ENCODE peak calls at places on chromosomes 16 and 17, in eight cellular contexts. L, G, A, D, I, O, H and N are unnamed samples.

GRCh38 chr16:23171234-23171948 is 11.2 kb upstream of the SCNN1G start:
- DNase-seq in O (no peak), G (peak), D (no peak), I (no peak), A (no peak), H (no peak), L (no peak), N (no peak)

GRCh38 chr16:46918905-46919792 is 35.0 kb downstream of the GPT2 start:
- DNase-seq in D (peak), H (no peak), A (peak), G (no peak), L (no peak), I (no peak), O (peak), N (no peak)

GRCh38 chr16:72240949-72241348 is 69.0 kb upstream of the PMFBP1 start:
- DNase-seq in I (no peak), A (no peak), L (no peak), H (no peak), D (no peak), O (no peak), G (no peak), N (no peak)

GRCh38 chr17:49369089-49369488 is 7.0 kb upstream of the ZNF652 start:
- DNase-seq in A (no peak), D (no peak), O (no peak), G (no peak), I (no peak), H (no peak), L (no peak), N (no peak)

GRCh38 chr16:73319747-73320146 is 271.8 kb upstream of the ZFHX3 start:
- DNase-seq in A (peak), O (no peak), I (no peak), L (no peak), D (peak), H (peak), G (no peak), N (no peak)

GRCh38 chr17:45777388-45777787 is 6.7 kb upstream of the CRHR1 start:
- DNase-seq in H (no peak), A (no peak), O (no peak), L (no peak), G (no peak), D (no peak), I (no peak), N (no peak)

GRCh38 chr16:30786115-30786935 is 680 bp downstream of the ZNF629 start:
- DNase-seq in A (no peak), H (peak), D (peak), I (no peak), O (no peak), L (no peak), G (peak), N (no peak)

GRCh38 chr16:84323626-84324025 is 28.9 kb downstream of the WFDC1 start:
- DNase-seq in O (no peak), D (no peak), H (no peak), G (no peak), I (no peak), A (no peak), L (no peak), N (no peak)

GRCh38 chr17:82687375-82687861 is 11.1 kb downstream of the RAB40B start:
- DNase-seq in A (no peak), O (no peak), I (no peak), G (no peak), H (peak), D (no peak), L (no peak), N (no peak)

GRCh38 chr17:10737786-10738185 is 8.0 kb upstream of the TMEM220 start:
- DNase-seq in G (no peak), A (no peak), O (no peak), D (no peak), I (no peak), L (no peak), H (no peak), N (no peak)

GRCh38 chr16:53913920-53914319 is 210.0 kb downstream of the FTO start:
- DNase-seq in O (no peak), D (no peak), I (no peak), A (no peak), L (no peak), H (peak), G (no peak), N (peak)

GRCh38 chr17:67139784-67140665 is 95.7 kb downstream of the CACNG1 start:
- DNase-seq in H (no peak), A (no peak), O (no peak), G (no peak), L (no peak), I (no peak), D (no peak), N (no peak)

GRCh38 chr16:53055603-53056527 is 1.1 kb downstream of the CHD9 start:
- DNase-seq in O (no peak), D (no peak), G (peak), A (peak), H (no peak), L (peak), I (no peak), N (peak)

GRCh38 chr16:30953511-30954124 is 3.9 kb upstream of the SETD1A start:
- DNase-seq in G (peak), L (peak), I (no peak), H (peak), O (peak), D (peak), A (peak), N (peak)

GRCh38 chr17:70499067-70499786 is 329.9 kb downstream of the KCNJ2 start:
- DNase-seq in H (no peak), O (no peak), L (no peak), A (peak), G (no peak), I (no peak), D (no peak), N (no peak)

GRCh38 chr17:40606548-40607353 is 40.9 kb downstream of the SMARCE1 start:
- DNase-seq in D (no peak), A (no peak), L (no peak), I (no peak), O (no peak), H (no peak), G (no peak), N (no peak)

GRCh38 chr16:87246269-87247065 is 70.7 kb downstream of the C16orf95 start:
- DNase-seq in O (no peak), A (no peak), I (no peak), H (no peak), L (no peak), G (no peak), D (no peak), N (no peak)

GRCh38 chr16:28258571-28258970 is 33.8 kb upstream of the SBK1 start:
- DNase-seq in H (peak), I (no peak), G (peak), D (peak), L (peak), O (no peak), A (no peak), N (peak)

GRCh38 chr16:81738831-81739496 is 40.1 kb upstream of the PLCG2 start:
- DNase-seq in I (no peak), G (no peak), A (no peak), O (peak), L (peak), H (peak), D (no peak), N (peak)

GRCh38 chr17:65560628-65561371 is 648 bp downstream of the AXIN2 start:
- DNase-seq in G (peak), D (peak), I (peak), O (peak), H (peak), A (peak), L (peak), N (peak)

GRCh38 chr17:59893617-59894100 is 738 bp downstream of the RPS6KB1 start:
- DNase-seq in G (peak), A (peak), O (peak), I (no peak), L (no peak), H (no peak), D (no peak), N (no peak)

GRCh38 chr16:73171380-73171779 is 123.5 kb upstream of the ZFHX3 start:
- DNase-seq in A (no peak), D (no peak), L (no peak), G (no peak), O (no peak), I (no peak), H (no peak), N (no peak)

GRCh38 chr17:62187681-62188080 is 122.6 kb upstream of the MED13 start:
- DNase-seq in L (no peak), O (no peak), G (no peak), D (no peak), A (no peak), I (no peak), H (no peak), N (no peak)

GRCh38 chr16:15523092-15523541 is 88.7 kb downstream of the BMERB1 start:
- DNase-seq in G (no peak), A (no peak), L (no peak), I (no peak), O (no peak), H (peak), D (no peak), N (peak)

GRCh38 chr16:85288869-85289660 is 176.8 kb upstream of the CIBAR2 start:
- DNase-seq in G (no peak), O (no peak), D (peak), H (no peak), L (no peak), I (no peak), A (no peak), N (no peak)

GRCh38 chr16:89343501-89344291 is 126.2 kb downstream of the ZNF778 start:
- DNase-seq in O (no peak), I (no peak), A (no peak), H (no peak), G (peak), D (no peak), L (no peak), N (no peak)

GRCh38 chr17:78682363-78682762 is 99.7 kb downstream of the CYTH1 start:
- DNase-seq in A (no peak), H (no peak), L (no peak), O (no peak), D (no peak), I (no peak), G (no peak), N (no peak)

GRCh38 chr17:78962345-78962983 is 17.3 kb downstream of the LGALS3BP start:
- DNase-seq in A (no peak), D (peak), H (no peak), L (no peak), O (no peak), I (no peak), G (peak), N (no peak)